ENCODE peak calls at places on chromosomes 6 and 20, in ten cellular contexts. C, H, A, W, Z, N, O, S, Q and F are unnamed samples.

GRCh38 chr20:58705525-58705924 is 12.9 kb downstream of the NPEPL1 start:
- DNase-seq in C (no peak), H (no peak), A (no peak), W (no peak), Z (no peak), N (no peak), O (no peak), S (no peak), Q (no peak), F (no peak)

GRCh38 chr20:44396790-44397189 is 41.3 kb downstream of the HNF4A start:
- DNase-seq in C (no peak), H (no peak), A (no peak), W (no peak), Z (no peak), N (no peak), O (no peak), S (no peak), Q (no peak), F (no peak)

GRCh38 chr6:136696238-136696637 is 96.0 kb downstream of the MAP3K5 start:
- DNase-seq in C (peak; percentile 40), H (no peak), A (no peak), W (no peak), Z (no peak), N (peak; percentile 55), O (peak; percentile 9), S (peak; percentile 23), Q (peak; percentile 62), F (no peak)

GRCh38 chr6:130516604-130517003 is 150.8 kb downstream of the TMEM200A start:
- DNase-seq in C (no peak), H (no peak), A (no peak), W (no peak), Z (no peak), N (no peak), O (no peak), S (no peak), Q (no peak), F (no peak)

GRCh38 chr20:10511507-10512231 is 76.6 kb downstream of the SLX4IP start:
- DNase-seq in C (peak; percentile 93), H (peak; percentile 79), A (peak; percentile 95), W (peak; percentile 90), Z (peak; percentile 79), N (peak; percentile 95), O (peak; percentile 89), S (peak; percentile 99), Q (peak; percentile 77), F (peak; percentile 87)

GRCh38 chr6:148231572-148231971 is 111.1 kb upstream of the SASH1 start:
- DNase-seq in C (no peak), H (no peak), A (no peak), W (peak; percentile 76), Z (no peak), N (peak; percentile 61), O (no peak), S (peak; percentile 82), Q (no peak), F (peak; percentile 22)

GRCh38 chr6:4351857-4352669 is 216.7 kb upstream of the ECI2 start:
- DNase-seq in C (peak; percentile 58), H (peak; percentile 85), A (peak; percentile 90), W (peak; percentile 89), Z (peak; percentile 42), N (peak; percentile 97), O (peak; percentile 51), S (peak; percentile 95), Q (peak; percentile 8), F (peak; percentile 77)

GRCh38 chr6:122832515-122833228 is 43.6 kb downstream of the SMPDL3A start:
- DNase-seq in C (no peak), H (no peak), A (no peak), W (no peak), Z (no peak), N (no peak), O (no peak), S (no peak), Q (no peak), F (no peak)

GRCh38 chr6:130337534-130337933 is 28.3 kb upstream of the TMEM200A start:
- DNase-seq in C (no peak), H (no peak), A (no peak), W (no peak), Z (peak; percentile 28), N (no peak), O (no peak), S (no peak), Q (no peak), F (no peak)

GRCh38 chr6:108417027-108417426 is 122.2 kb downstream of the AFG1L start:
- DNase-seq in C (no peak), H (no peak), A (no peak), W (no peak), Z (no peak), N (peak; percentile 78), O (no peak), S (peak; percentile 22), Q (no peak), F (no peak)

GRCh38 chr6:135179920-135180457 is 1.1 kb upstream of the MYB start:
- DNase-seq in C (no peak), H (no peak), A (no peak), W (no peak), Z (no peak), N (no peak), O (no peak), S (peak; percentile 46), Q (no peak), F (no peak)

GRCh38 chr20:4811257-4811656 is 89.5 kb downstream of the PRND start:
- DNase-seq in C (no peak), H (no peak), A (no peak), W (no peak), Z (no peak), N (no peak), O (no peak), S (no peak), Q (no peak), F (no peak)

GRCh38 chr6:7728855-7729590 is 3.1 kb downstream of the BMP6 start:
- DNase-seq in C (no peak), H (no peak), A (no peak), W (no peak), Z (no peak), N (no peak), O (no peak), S (no peak), Q (no peak), F (no peak)

GRCh38 chr6:127566119-127566518 is 10.9 kb upstream of the C6orf58 start:
- DNase-seq in C (no peak), H (no peak), A (no peak), W (no peak), Z (no peak), N (no peak), O (no peak), S (no peak), Q (no peak), F (no peak)

GRCh38 chr6:70846207-70846835 is 110.5 kb downstream of the B3GAT2 start:
- DNase-seq in C (no peak), H (no peak), A (no peak), W (no peak), Z (no peak), N (no peak), O (no peak), S (no peak), Q (no peak), F (no peak)

GRCh38 chr6:108690326-108691000 is 129.7 kb downstream of the FOXO3 start:
- DNase-seq in C (no peak), H (no peak), A (no peak), W (no peak), Z (no peak), N (peak; percentile 35), O (no peak), S (peak; percentile 65), Q (no peak), F (no peak)

GRCh38 chr6:38349795-38350194 is 289.9 kb downstream of the BTBD9 start:
- DNase-seq in C (no peak), H (no peak), A (no peak), W (no peak), Z (no peak), N (peak; percentile 91), O (peak; percentile 46), S (peak; percentile 90), Q (no peak), F (peak; percentile 71)

GRCh38 chr6:152386131-152386530 is 251.0 kb downstream of the SYNE1 start:
- DNase-seq in C (no peak), H (no peak), A (no peak), W (no peak), Z (no peak), N (no peak), O (no peak), S (no peak), Q (no peak), F (no peak)

GRCh38 chr6:157253017-157253416 is 70.3 kb downstream of the TMEM242 start:
- DNase-seq in C (no peak), H (no peak), A (no peak), W (no peak), Z (no peak), N (no peak), O (no peak), S (no peak), Q (no peak), F (no peak)

GRCh38 chr6:162271922-162272321 is 455.6 kb downstream of the PRKN start:
- DNase-seq in C (no peak), H (no peak), A (no peak), W (no peak), Z (no peak), N (no peak), O (no peak), S (no peak), Q (no peak), F (no peak)

GRCh38 chr6:42454428-42454791 is 2.7 kb upstream of the TRERF1 start:
- DNase-seq in C (no peak), H (peak; percentile 69), A (no peak), W (no peak), Z (peak; percentile 36), N (no peak), O (peak; percentile 32), S (no peak), Q (no peak), F (no peak)

GRCh38 chr6:56995347-56995746 is 40.4 kb downstream of the BEND6 start:
- DNase-seq in C (no peak), H (no peak), A (no peak), W (no peak), Z (no peak), N (no peak), O (no peak), S (no peak), Q (no peak), F (no peak)
- TF ChIP-seq CTCF in C (no peak), H (no peak), A (no peak), W (no peak), Z (peak; percentile 9), N (no peak), O (no peak), S (no peak), Q (no peak), F (peak; percentile 29)

GRCh38 chr20:48288930-48289507 is 503.7 kb upstream of the SULF2 start:
- DNase-seq in C (no peak), H (no peak), A (no peak), W (no peak), Z (no peak), N (no peak), O (no peak), S (no peak), Q (no peak), F (no peak)
- H3K4me3 ChIP-seq in C (no peak overlapping the region), H (no peak overlapping the region), A (no peak overlapping the region), W (no peak overlapping the region), Z (no peak overlapping the region), N (no peak overlapping the region), O (no peak overlapping the region), S (no peak overlapping the region), Q (no peak overlapping the region), F (no peak overlapping the region)

GRCh38 chr6:131782764-131783163 is 25.1 kb upstream of the ENPP1 start:
- DNase-seq in C (no peak), H (no peak), A (no peak), W (no peak), Z (peak; percentile 26), N (no peak), O (peak; percentile 32), S (no peak), Q (no peak), F (no peak)
- TF ChIP-seq CTCF in C (no peak), H (no peak), A (no peak), W (no peak), Z (peak; percentile 32), N (no peak), O (peak; percentile 29), S (no peak), Q (peak; percentile 17), F (peak; percentile 12)

GRCh38 chr20:1804554-1804956 is 90.7 kb upstream of the SIRPA start:
- DNase-seq in C (no peak), H (no peak), A (peak; percentile 59), W (no peak), Z (no peak), N (no peak), O (no peak), S (no peak), Q (no peak), F (no peak)
- H3K4me3 ChIP-seq in C (no peak overlapping the region), H (no peak overlapping the region), A (no peak overlapping the region), W (no peak overlapping the region), Z (no peak overlapping the region), N (no peak overlapping the region), O (no peak overlapping the region), S (no peak overlapping the region), Q (no peak overlapping the region), F (no peak overlapping the region)